ENCODE peak calls at places on chromosomes 6 and 20, in eight cellular contexts. A, I, C, H, G, T, Z and W are unnamed samples.

GRCh38 chr6:168956884-168957730 is 296.5 kb downstream of the THBS2 start:
- DNase-seq in A (no peak), I (peak; percentile 87), C (peak; percentile 80), H (peak; percentile 69), G (peak; percentile 58), T (peak; percentile 59), Z (peak; percentile 37), W (peak; percentile 77)

GRCh38 chr20:1374246-1374645 is 18.6 kb downstream of the FKBP1A start:
- DNase-seq in A (peak; percentile 21), I (no peak), C (no peak), H (no peak), G (no peak), T (no peak), Z (no peak), W (no peak)

GRCh38 chr6:137736048-137736846 is 130.8 kb upstream of the TNFAIP3 start:
- DNase-seq in A (no peak), I (no peak), C (no peak), H (no peak), G (no peak), T (no peak), Z (peak; percentile 80), W (no peak)

GRCh38 chr6:144158133-144158532 is 7.8 kb downstream of the STX11 start:
- DNase-seq in A (no peak), I (peak; percentile 94), C (no peak), H (no peak), G (peak; percentile 67), T (no peak), Z (no peak), W (peak; percentile 76)

GRCh38 chr6:142833054-142833453 is 111.9 kb downstream of the HIVEP2 start:
- DNase-seq in A (no peak), I (peak; percentile 97), C (no peak), H (no peak), G (peak; percentile 93), T (no peak), Z (no peak), W (no peak)

GRCh38 chr20:45095753-45096371 is 5.1 kb downstream of the KCNS1 start:
- DNase-seq in A (no peak), I (peak; percentile 57), C (peak; percentile 75), H (peak; percentile 72), G (peak; percentile 89), T (peak; percentile 75), Z (peak; percentile 71), W (no peak)

GRCh38 chr6:37171141-37171969 is 1.4 kb downstream of the PIM1 start:
- DNase-seq in A (no peak), I (peak; percentile 24), C (peak; percentile 34), H (peak; percentile 30), G (peak; percentile 34), T (peak; percentile 72), Z (peak; percentile 26), W (peak; percentile 64)

GRCh38 chr20:31713312-31714049 is 9.2 kb downstream of the BCL2L1 start:
- DNase-seq in A (no peak), I (peak; percentile 83), C (peak; percentile 69), H (no peak), G (peak; percentile 97), T (no peak), Z (peak; percentile 35), W (peak; percentile 93)

GRCh38 chr6:25122001-25122400 is 157.2 kb upstream of the CARMIL1 start:
- DNase-seq in A (no peak), I (peak; percentile 34), C (no peak), H (no peak), G (no peak), T (no peak), Z (no peak), W (peak; percentile 64)

GRCh38 chr6:152453421-152453820 is 183.7 kb downstream of the SYNE1 start:
- DNase-seq in A (no peak), I (no peak), C (no peak), H (no peak), G (no peak), T (no peak), Z (no peak), W (no peak)

GRCh38 chr6:85641522-85641915 is 1.2 kb downstream of the SYNCRIP start:
- DNase-seq in A (no peak), I (no peak), C (no peak), H (no peak), G (peak; percentile 30), T (no peak), Z (peak; percentile 10), W (no peak)

GRCh38 chr6:169164451-169164850 is 89.2 kb downstream of the THBS2 start:
- DNase-seq in A (no peak), I (no peak), C (no peak), H (no peak), G (no peak), T (peak; percentile 34), Z (no peak), W (no peak)

GRCh38 chr6:11448038-11448437 is 89.5 kb upstream of the TMEM170B start:
- DNase-seq in A (no peak), I (no peak), C (no peak), H (no peak), G (no peak), T (no peak), Z (no peak), W (no peak)

GRCh38 chr6:131159578-131159977 is 24.3 kb downstream of the AKAP7 start:
- DNase-seq in A (no peak), I (peak; percentile 72), C (no peak), H (no peak), G (peak; percentile 70), T (no peak), Z (no peak), W (no peak)

GRCh38 chr6:48550607-48551006 is 439.6 kb upstream of the PTCHD4 start:
- DNase-seq in A (no peak), I (no peak), C (no peak), H (no peak), G (no peak), T (no peak), Z (no peak), W (no peak)

GRCh38 chr20:63097336-63097831 is 90.6 kb upstream of the BHLHE23 start:
- DNase-seq in A (no peak), I (no peak), C (no peak), H (no peak), G (no peak), T (no peak), Z (no peak), W (no peak)

GRCh38 chr6:1110164-1110563 is 201.7 kb upstream of the FOXQ1 start:
- DNase-seq in A (no peak), I (no peak), C (peak; percentile 32), H (no peak), G (peak; percentile 15), T (no peak), Z (no peak), W (no peak)

GRCh38 chr6:124963416-124964083 is 1.3 kb downstream of the RNF217 start:
- DNase-seq in A (no peak), I (no peak), C (no peak), H (no peak), G (peak; percentile 19), T (no peak), Z (no peak), W (no peak)

GRCh38 chr6:124961784-124962611 is at the start of gene RNF217:
- DNase-seq in A (no peak), I (peak; percentile 52), C (peak; percentile 57), H (peak; percentile 34), G (peak; percentile 27), T (no peak), Z (peak; percentile 9), W (peak; percentile 66)

GRCh38 chr6:124961468-124961783 is 811 bp upstream of the RNF217 start:
- DNase-seq in A (no peak), I (no peak), C (no peak), H (no peak), G (no peak), T (no peak), Z (no peak), W (no peak)

GRCh38 chr6:124964084-124964763 is 2.0 kb downstream of the RNF217 start:
- DNase-seq in A (no peak), I (no peak), C (no peak), H (no peak), G (no peak), T (no peak), Z (no peak), W (peak; percentile 71)

GRCh38 chr6:124962617-124963415 is 579 bp downstream of the RNF217 start:
- DNase-seq in A (no peak), I (no peak), C (peak; percentile 50), H (peak; percentile 24), G (peak; percentile 25), T (no peak), Z (no peak), W (no peak)
- TF ChIP-seq CTCF in A (no peak), I (no peak), C (no peak), H (no peak), G (no peak), T (no peak), Z (no peak), W (no peak)

GRCh38 chr20:43387737-43388136 is 70.0 kb upstream of the SRSF6 start:
- DNase-seq in A (peak; percentile 86), I (no peak), C (no peak), H (no peak), G (no peak), T (no peak), Z (no peak), W (no peak)

GRCh38 chr20:43392561-43392960 is 65.1 kb upstream of the SRSF6 start:
- DNase-seq in A (peak; percentile 84), I (no peak), C (no peak), H (no peak), G (no peak), T (no peak), Z (no peak), W (no peak)

GRCh38 chr20:43388267-43389081 is 69.2 kb upstream of the SRSF6 start:
- DNase-seq in A (peak; percentile 94), I (peak; percentile 1), C (no peak), H (no peak), G (no peak), T (no peak), Z (no peak), W (peak; percentile 68)

GRCh38 chr20:43389231-43389630 is 68.5 kb upstream of the SRSF6 start:
- DNase-seq in A (peak; percentile 91), I (no peak), C (no peak), H (no peak), G (no peak), T (no peak), Z (no peak), W (no peak)

GRCh38 chr20:43389839-43390626 is 67.7 kb upstream of the SRSF6 start:
- DNase-seq in A (peak; percentile 87), I (no peak), C (peak; percentile 25), H (no peak), G (no peak), T (no peak), Z (no peak), W (no peak)
- TF ChIP-seq CTCF in A (no peak), I (no peak), C (peak; percentile 78), H (no peak), G (peak; percentile 51), T (no peak), Z (no peak), W (no peak)

GRCh38 chr6:88157106-88157505 is 9.0 kb downstream of the CNR1 start:
- DNase-seq in A (no peak), I (no peak), C (no peak), H (no peak), G (no peak), T (no peak), Z (no peak), W (no peak)
- TF ChIP-seq CTCF in A (no peak), I (peak; percentile 13), C (no peak), H (no peak), G (peak; percentile 9), T (no peak), Z (no peak), W (no peak)

DNA sequence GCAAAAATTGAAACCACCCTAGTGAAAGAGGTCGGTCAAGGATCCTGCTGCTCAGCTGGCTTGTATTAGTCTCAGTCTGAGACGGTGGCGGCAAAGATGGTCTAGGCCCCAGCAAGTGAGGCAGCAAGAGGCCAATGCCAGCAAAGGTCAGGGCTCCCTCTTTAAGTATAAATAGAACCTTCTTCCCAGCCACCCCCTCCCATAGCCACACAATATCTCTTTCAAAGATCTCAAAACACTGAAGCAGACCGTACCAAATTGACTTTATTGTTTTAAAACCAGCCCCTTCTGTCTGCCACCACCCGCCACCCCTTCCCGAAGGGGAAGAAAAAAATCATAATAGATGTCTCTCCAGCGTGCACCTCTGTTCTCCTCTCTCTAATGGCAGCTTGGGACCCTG is 140.5 kb downstream of the EYA2 start:
- DNase-seq in A (no peak), I (no peak), C (no peak), H (no peak), G (no peak), T (no peak), Z (no peak), W (no peak)
- TF ChIP-seq CTCF in A (no peak), I (no peak), C (no peak), H (no peak), G (no peak), T (no peak), Z (no peak), W (no peak)